ENCODE peak calls at places on chromosomes 3 and 15, in ten cellular contexts. E, P, M, W, L, G, S, Z, F and J are unnamed samples.

GRCh38 chr3:70049761-70050160 is 50.2 kb downstream of the SAMMSON start:
- DNase-seq in M (no peak), P (no peak), Z (no peak), L (peak), S (no peak), W (no peak), G (no peak), E (no peak), F (no peak), J (no peak)

GRCh38 chr3:10195692-10196091 is 31.0 kb downstream of the IRAK2 start:
- DNase-seq in L (no peak), S (no peak), Z (no peak), F (peak), E (no peak), P (no peak), W (no peak), G (no peak), M (no peak), J (no peak)

GRCh38 chr3:139264375-139264774 is 79.4 kb upstream of the MRPS22 start:
- DNase-seq in W (peak), S (no peak), F (no peak), L (no peak), M (no peak), E (no peak), G (no peak), P (no peak), Z (no peak), J (no peak)

GRCh38 chr15:67005294-67005996 is 60.0 kb upstream of the SMAD3 start:
- DNase-seq in G (no peak), E (no peak), P (no peak), W (no peak), Z (no peak), F (no peak), L (no peak), M (no peak), S (no peak), J (no peak)

GRCh38 chr3:165643433-165643824 is 193.8 kb downstream of the BCHE start:
- DNase-seq in G (peak), L (peak), W (no peak), P (no peak), E (no peak), S (no peak), F (no peak), Z (no peak), M (no peak), J (peak)

GRCh38 chr15:58988011-58988785 is 735 bp downstream of the RNF111 start:
- DNase-seq in W (peak), Z (peak), F (peak), E (peak), G (peak), M (peak), L (peak), S (no peak), P (peak), J (peak)

GRCh38 chr3:32947466-32948238 is 3.8 kb upstream of the CCR4 start:
- DNase-seq in P (peak), Z (peak), F (peak), L (peak), G (peak), S (peak), M (peak), W (peak), E (peak), J (peak)

GRCh38 chr15:62883938-62884479 is 158.5 kb upstream of the TPM1 start:
- DNase-seq in G (no peak), E (no peak), Z (no peak), P (no peak), W (no peak), L (peak), F (no peak), M (no peak), S (no peak), J (no peak)

GRCh38 chr15:36428102-36428845 is 151.2 kb upstream of the CDIN1 start:
- DNase-seq in G (peak), P (no peak), E (no peak), W (no peak), L (peak), Z (no peak), M (no peak), S (no peak), F (peak), J (peak)

GRCh38 chr15:83498374-83498773 is 51.2 kb downstream of the SH3GL3 start:
- DNase-seq in P (no peak), M (no peak), Z (no peak), W (no peak), G (no peak), F (no peak), L (no peak), S (no peak), E (no peak), J (no peak)

GRCh38 chr3:37990527-37990926 is at the start of gene VILL:
- DNase-seq in L (no peak), F (no peak), M (peak), G (no peak), E (peak), Z (no peak), P (peak), S (no peak), W (peak), J (no peak)
- TF ChIP-seq POLR2A in L (no peak), F (no peak), M (no peak), G (no peak), E (no peak), Z (peak), P (no peak), S (no peak), W (no peak), J (no peak)

DNA sequence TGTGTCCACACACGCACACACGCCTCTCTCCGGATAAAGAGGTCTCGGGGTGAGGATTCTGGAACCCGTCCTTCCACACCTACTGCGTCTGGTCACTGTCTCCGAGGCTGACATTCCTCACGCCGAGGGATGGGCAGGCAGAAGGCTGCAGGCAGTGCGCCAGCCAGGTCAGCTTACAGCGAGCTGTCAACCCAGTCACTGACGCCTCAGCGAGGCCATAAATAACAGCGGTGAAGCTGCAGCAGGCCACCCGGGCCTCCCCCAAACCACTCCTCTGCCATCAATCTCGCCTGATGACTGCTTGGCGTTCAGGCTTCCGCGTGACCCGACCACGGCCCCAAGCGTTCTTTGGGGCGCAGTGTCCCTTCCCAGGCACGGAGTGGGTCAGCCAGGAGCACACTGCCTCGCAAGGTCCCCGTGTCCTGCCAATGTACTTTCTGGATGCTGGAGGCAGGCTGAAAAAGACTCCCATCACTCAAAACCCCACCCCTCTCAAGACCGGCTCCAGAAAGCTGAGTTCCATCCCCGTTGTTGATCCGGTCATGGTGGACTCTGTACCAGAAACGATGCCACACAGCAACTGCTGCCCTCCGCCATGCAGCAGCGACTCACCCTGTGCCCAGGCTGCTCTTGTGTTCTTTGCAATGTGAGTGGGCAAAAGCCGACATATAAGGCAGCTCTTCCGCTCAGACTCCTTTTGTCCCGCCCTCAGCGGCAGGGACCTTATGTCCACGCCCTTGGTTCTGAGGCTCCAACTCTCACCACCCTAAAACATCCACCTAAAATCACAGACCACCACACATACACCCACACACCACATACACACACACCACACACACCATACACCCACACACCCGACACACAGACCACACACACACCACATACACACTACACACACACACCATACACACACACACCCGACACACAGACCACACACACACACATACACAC is 27.1 kb downstream of the CPN2 start:
- DNase-seq in F (peak), L (peak), P (no peak), Z (peak), G (peak), W (no peak), S (no peak), E (no peak), M (no peak), J (peak)
- TF ChIP-seq POLR2A in F (no peak), L (no peak), P (no peak), Z (no peak), G (no peak), W (no peak), S (no peak), E (no peak), M (no peak), J (no peak)

GRCh38 chr3:155727836-155728235 is 17.0 kb downstream of the PLCH1 start:
- DNase-seq in G (no peak), Z (no peak), P (no peak), W (no peak), S (no peak), L (no peak), M (no peak), E (no peak), F (no peak), J (no peak)
- TF ChIP-seq POLR2A in G (no peak), Z (no peak), P (no peak), W (no peak), S (no peak), L (no peak), M (no peak), E (no peak), F (no peak), J (no peak)

GRCh38 chr15:75178171-75178937 is 23.3 kb upstream of the C15orf39 start:
- DNase-seq in P (no peak), S (no peak), M (peak), E (no peak), L (no peak), F (no peak), W (peak), G (no peak), Z (peak), J (no peak)
- TF ChIP-seq POLR2A in P (peak), S (no peak), M (no peak), E (no peak), L (no peak), F (no peak), W (no peak), G (no peak), Z (no peak), J (no peak)

GRCh38 chr3:196431193-196432136 is 762 bp downstream of the UBXN7 start:
- DNase-seq in L (peak), S (no peak), G (peak), M (no peak), F (peak), Z (peak), P (no peak), W (no peak), E (no peak), J (peak)
- TF ChIP-seq POLR2A in L (no peak), S (no peak), G (no peak), M (no peak), F (no peak), Z (no peak), P (peak), W (no peak), E (no peak), J (peak)

GRCh38 chr3:23312866-23313265 is 109.7 kb downstream of the UBE2E2 start:
- DNase-seq in M (no peak), P (no peak), F (no peak), G (no peak), L (peak), W (no peak), E (no peak), S (no peak), Z (no peak), J (no peak)
- TF ChIP-seq POLR2A in M (no peak), P (no peak), F (no peak), G (no peak), L (no peak), W (no peak), E (no peak), S (no peak), Z (no peak), J (no peak)

DNA sequence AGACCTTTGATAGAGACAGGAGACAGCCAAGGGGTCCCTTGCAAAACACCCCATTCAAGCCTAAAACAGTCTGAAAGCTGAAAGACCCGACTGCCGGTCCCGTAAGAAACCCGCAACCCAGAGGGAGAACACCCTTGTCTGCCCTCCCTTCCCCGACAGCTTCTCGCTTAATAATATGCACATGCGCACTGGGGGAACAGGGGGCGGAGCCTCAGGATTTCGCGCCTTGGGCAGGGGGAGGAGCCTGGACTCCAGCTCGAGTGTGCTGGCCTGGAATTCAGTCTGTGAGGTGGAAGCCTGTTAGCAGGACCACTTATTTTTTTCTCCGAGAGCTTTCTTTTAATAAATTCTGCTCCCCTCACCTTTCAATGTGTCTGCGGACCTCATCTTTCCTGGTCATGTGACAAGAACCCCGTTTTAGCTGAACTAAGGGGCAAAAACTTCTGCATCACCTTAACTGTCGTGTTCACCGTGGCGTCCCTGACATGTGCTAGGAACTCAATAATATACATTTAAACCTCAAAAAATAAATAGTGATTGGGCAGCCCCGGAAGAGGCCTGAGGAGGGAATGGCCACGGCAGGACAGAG is 17.0 kb downstream of the TNFAIP8L3 start:
- DNase-seq in W (peak), S (peak), F (peak), Z (peak), E (no peak), P (peak), L (no peak), M (peak), G (no peak), J (no peak)
- TF ChIP-seq POLR2A in W (no peak), S (peak), F (no peak), Z (no peak), E (no peak), P (peak), L (no peak), M (no peak), G (no peak), J (no peak)

DNA sequence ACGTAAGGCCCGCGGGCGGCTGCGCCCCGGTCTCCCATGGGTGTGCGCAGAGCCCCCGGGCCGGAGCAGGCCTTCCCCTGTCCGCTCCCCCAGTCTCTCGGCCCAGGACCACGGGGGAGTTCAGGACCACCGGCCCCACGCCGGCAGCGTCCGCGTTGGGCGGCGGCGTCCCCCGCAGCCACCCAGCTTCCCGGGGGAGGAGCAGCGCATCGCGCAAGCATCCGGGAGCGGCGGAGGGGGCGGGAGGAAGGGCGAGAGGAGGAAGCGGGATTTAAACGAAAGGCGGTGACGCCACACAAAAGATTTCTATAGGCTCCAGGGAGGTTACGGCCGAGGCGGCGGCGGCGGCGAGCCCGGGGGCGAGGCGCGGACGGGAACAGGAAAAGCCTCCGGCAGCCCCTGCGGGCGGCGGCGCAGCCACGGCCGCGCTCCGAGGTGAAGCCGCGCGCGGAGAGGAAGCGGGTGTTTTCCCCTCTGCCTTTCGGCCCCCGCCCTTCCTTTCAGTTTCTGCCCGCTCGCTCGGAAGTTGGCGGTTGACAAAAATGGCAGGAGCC is at the start of gene TLNRD1:
- DNase-seq in M (peak), F (peak), S (no peak), W (peak), P (peak), L (peak), Z (peak), G (peak), E (peak), J (peak)
- TF ChIP-seq POLR2A in M (peak), F (peak), S (peak), W (no peak), P (peak), L (peak), Z (peak), G (peak), E (peak), J (peak)

GRCh38 chr3:105367063-105367405 is 325 bp downstream of the ALCAM start:
- DNase-seq in S (no peak), M (peak), F (peak), P (no peak), W (peak), G (no peak), Z (peak), L (no peak), E (peak), J (no peak)
- TF ChIP-seq POLR2A in S (peak), M (no peak), F (no peak), P (no peak), W (no peak), G (no peak), Z (no peak), L (peak), E (no peak), J (no peak)